ENCODE peak calls at places on chromosomes 3 and 15, in eight cellular contexts. One of them, this sample, is unnamed. For H3K4me1, the result is how much of the 10 kb centered on the place peaks cover.

GRCh38 chr3:24165583-24165982 is 220.5 kb downstream of the NR1D2 start:
- DNase-seq in neural progenitor cell: no peak
- DNase-seq in lung: no peak
- DNase-seq in astrocyte: no peak
- DNase-seq in K562: no peak
- DNase-seq in IMR-90: no peak
- DNase-seq in body of pancreas: no peak
- DNase-seq in suprapubic skin: no peak
- DNase-seq in this sample: no peak

GRCh38 chr3:50661321-50661837 is 13.3 kb upstream of the DOCK3 start:
- DNase-seq in lung: no peak
- DNase-seq in K562: no peak
- DNase-seq in IMR-90: no peak
- DNase-seq in astrocyte: no peak
- DNase-seq in suprapubic skin: no peak
- DNase-seq in body of pancreas: no peak
- DNase-seq in neural progenitor cell: no peak
- DNase-seq in this sample: no peak

GRCh38 chr3:40899286-40899712 is 300.0 kb upstream of the CTNNB1 start:
- DNase-seq in astrocyte: peak
- DNase-seq in neural progenitor cell: no peak
- DNase-seq in IMR-90: no peak
- DNase-seq in lung: no peak
- DNase-seq in body of pancreas: no peak
- DNase-seq in K562: no peak
- DNase-seq in suprapubic skin: no peak
- DNase-seq in this sample: no peak

GRCh38 chr15:31215490-31216209 is 111.0 kb upstream of the KLF13 start:
- DNase-seq in K562: peak
- DNase-seq in IMR-90: no peak
- DNase-seq in lung: peak
- DNase-seq in astrocyte: peak
- DNase-seq in body of pancreas: peak
- DNase-seq in suprapubic skin: peak
- DNase-seq in neural progenitor cell: peak
- DNase-seq in this sample: peak

GRCh38 chr15:77183066-77183465 is 112.2 kb upstream of the TSPAN3 start:
- DNase-seq in neural progenitor cell: no peak
- DNase-seq in suprapubic skin: no peak
- DNase-seq in K562: no peak
- DNase-seq in body of pancreas: no peak
- DNase-seq in lung: no peak
- DNase-seq in astrocyte: no peak
- DNase-seq in IMR-90: no peak
- DNase-seq in this sample: no peak

GRCh38 chr3:194287392-194287791 is 63.7 kb downstream of the CPN2 start:
- DNase-seq in neural progenitor cell: no peak
- DNase-seq in IMR-90: no peak
- DNase-seq in body of pancreas: no peak
- DNase-seq in astrocyte: no peak
- DNase-seq in suprapubic skin: peak
- DNase-seq in K562: peak
- DNase-seq in lung: no peak
- DNase-seq in this sample: no peak

GRCh38 chr3:114408763-114409162 is 114.9 kb downstream of the TIGIT start:
- DNase-seq in body of pancreas: no peak
- DNase-seq in neural progenitor cell: peak
- DNase-seq in lung: no peak
- DNase-seq in K562: no peak
- DNase-seq in astrocyte: peak
- DNase-seq in suprapubic skin: no peak
- DNase-seq in IMR-90: no peak
- DNase-seq in this sample: no peak

GRCh38 chr3:22609139-22609538 is 594.0 kb upstream of the UBE2E2 start:
- DNase-seq in suprapubic skin: no peak
- DNase-seq in IMR-90: no peak
- DNase-seq in lung: no peak
- DNase-seq in body of pancreas: no peak
- DNase-seq in neural progenitor cell: no peak
- DNase-seq in astrocyte: no peak
- DNase-seq in K562: no peak
- DNase-seq in this sample: no peak

GRCh38 chr15:60635507-60636352 is 156.8 kb upstream of the ICE2 start:
- DNase-seq in astrocyte: peak
- DNase-seq in neural progenitor cell: no peak
- DNase-seq in IMR-90: no peak
- DNase-seq in lung: no peak
- DNase-seq in suprapubic skin: no peak
- DNase-seq in K562: no peak
- DNase-seq in body of pancreas: no peak
- DNase-seq in this sample: no peak

GRCh38 chr15:82105458-82106205 is 59.8 kb upstream of the MEX3B start:
- DNase-seq in astrocyte: peak
- DNase-seq in lung: peak
- DNase-seq in K562: no peak
- DNase-seq in suprapubic skin: no peak
- DNase-seq in IMR-90: peak
- DNase-seq in neural progenitor cell: no peak
- DNase-seq in body of pancreas: peak
- DNase-seq in this sample: no peak

GRCh38 chr3:100463002-100463401 is 29.4 kb upstream of the TMEM45A start:
- DNase-seq in IMR-90: peak
- DNase-seq in body of pancreas: peak
- DNase-seq in K562: peak
- DNase-seq in astrocyte: peak
- DNase-seq in suprapubic skin: no peak
- DNase-seq in neural progenitor cell: peak
- DNase-seq in lung: no peak
- DNase-seq in this sample: no peak

GRCh38 chr3:189236352-189236751 is 64.6 kb downstream of the TPRG1 start:
- DNase-seq in suprapubic skin: no peak
- DNase-seq in astrocyte: no peak
- DNase-seq in IMR-90: no peak
- DNase-seq in lung: no peak
- DNase-seq in body of pancreas: no peak
- DNase-seq in neural progenitor cell: no peak
- DNase-seq in K562: no peak
- DNase-seq in this sample: no peak

GRCh38 chr3:160112996-160113395 is 112.2 kb upstream of the C3orf80 start:
- DNase-seq in lung: no peak
- DNase-seq in K562: no peak
- DNase-seq in neural progenitor cell: no peak
- DNase-seq in suprapubic skin: no peak
- DNase-seq in body of pancreas: no peak
- DNase-seq in astrocyte: no peak
- DNase-seq in IMR-90: no peak
- DNase-seq in this sample: no peak

GRCh38 chr3:64417816-64418215 is 192.6 kb upstream of the PRICKLE2 start:
- DNase-seq in K562: no peak
- DNase-seq in body of pancreas: no peak
- DNase-seq in lung: no peak
- DNase-seq in IMR-90: peak
- DNase-seq in suprapubic skin: no peak
- DNase-seq in neural progenitor cell: peak
- DNase-seq in astrocyte: peak
- DNase-seq in this sample: no peak

GRCh38 chr3:31692714-31693113 is 160.0 kb downstream of the STT3B start:
- DNase-seq in suprapubic skin: no peak
- DNase-seq in K562: no peak
- DNase-seq in astrocyte: no peak
- DNase-seq in lung: no peak
- DNase-seq in body of pancreas: no peak
- DNase-seq in IMR-90: no peak
- DNase-seq in neural progenitor cell: peak
- DNase-seq in this sample: no peak

GRCh38 chr3:176514297-176514696 is 683.0 kb downstream of the TBL1XR1 start:
- DNase-seq in neural progenitor cell: peak
- DNase-seq in IMR-90: peak
- DNase-seq in K562: peak
- DNase-seq in body of pancreas: no peak
- DNase-seq in suprapubic skin: no peak
- DNase-seq in astrocyte: peak
- DNase-seq in lung: no peak
- DNase-seq in this sample: no peak

GRCh38 chr3:24299801-24300626 is 194.6 kb downstream of the THRB start:
- DNase-seq in body of pancreas: no peak
- DNase-seq in lung: no peak
- DNase-seq in IMR-90: peak
- DNase-seq in neural progenitor cell: no peak
- DNase-seq in astrocyte: peak
- DNase-seq in K562: no peak
- DNase-seq in suprapubic skin: no peak
- DNase-seq in this sample: no peak

GRCh38 chr3:88000853-88001252 is 58.0 kb downstream of the CGGBP1 start:
- DNase-seq in neural progenitor cell: peak
- DNase-seq in astrocyte: no peak
- DNase-seq in IMR-90: no peak
- DNase-seq in body of pancreas: no peak
- DNase-seq in suprapubic skin: no peak
- DNase-seq in K562: no peak
- DNase-seq in lung: no peak
- DNase-seq in this sample: no peak

GRCh38 chr3:135867911-135868310 is 97.6 kb upstream of the PPP2R3A start:
- DNase-seq in astrocyte: no peak
- DNase-seq in IMR-90: no peak
- DNase-seq in suprapubic skin: no peak
- DNase-seq in neural progenitor cell: no peak
- DNase-seq in lung: no peak
- DNase-seq in body of pancreas: no peak
- DNase-seq in K562: no peak
- DNase-seq in this sample: no peak

GRCh38 chr3:135862361-135862760 is 103.2 kb upstream of the PPP2R3A start:
- DNase-seq in suprapubic skin: no peak
- DNase-seq in astrocyte: peak
- DNase-seq in K562: no peak
- DNase-seq in lung: no peak
- DNase-seq in IMR-90: no peak
- DNase-seq in neural progenitor cell: no peak
- DNase-seq in body of pancreas: no peak
- DNase-seq in this sample: no peak

GRCh38 chr3:135865554-135865953 is 100.0 kb upstream of the PPP2R3A start:
- DNase-seq in neural progenitor cell: no peak
- DNase-seq in lung: no peak
- DNase-seq in IMR-90: no peak
- DNase-seq in astrocyte: peak
- DNase-seq in K562: no peak
- DNase-seq in suprapubic skin: no peak
- DNase-seq in body of pancreas: no peak
- DNase-seq in this sample: no peak

GRCh38 chr3:135864060-135864459 is 101.5 kb upstream of the PPP2R3A start:
- DNase-seq in suprapubic skin: no peak
- DNase-seq in body of pancreas: no peak
- DNase-seq in K562: no peak
- DNase-seq in neural progenitor cell: no peak
- DNase-seq in astrocyte: no peak
- DNase-seq in IMR-90: no peak
- DNase-seq in lung: no peak
- DNase-seq in this sample: no peak

DNA sequence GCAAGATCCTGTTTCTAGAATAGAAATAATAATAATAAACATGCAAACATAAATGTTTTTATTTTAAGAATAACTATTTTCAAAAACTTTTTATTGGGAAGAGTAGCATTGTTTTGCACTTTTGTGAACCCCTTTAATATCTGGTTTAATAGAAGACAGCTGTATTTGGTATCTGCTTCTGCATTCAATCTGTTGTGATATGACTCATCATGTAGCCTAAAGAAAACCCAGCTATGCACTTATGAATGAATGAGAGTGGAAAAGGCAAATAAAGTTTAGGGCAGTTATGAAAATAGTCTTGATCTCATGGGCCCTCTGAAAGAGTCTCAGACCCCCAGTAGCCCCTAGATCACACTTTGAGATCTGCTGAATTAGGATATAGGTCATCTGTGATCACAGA is 100.4 kb upstream of the PPP2R3A start:
- DNase-seq in suprapubic skin: no peak
- DNase-seq in body of pancreas: no peak
- DNase-seq in neural progenitor cell: no peak
- DNase-seq in lung: no peak
- DNase-seq in K562: no peak
- DNase-seq in IMR-90: peak
- DNase-seq in astrocyte: peak
- DNase-seq in this sample: no peak
- H3K27ac ChIP-seq in suprapubic skin: no peak
- H3K27ac ChIP-seq in body of pancreas: no peak
- H3K27ac ChIP-seq in neural progenitor cell: no peak
- H3K27ac ChIP-seq in lung: no peak
- H3K27ac ChIP-seq in K562: no peak
- H3K27ac ChIP-seq in IMR-90: no peak
- H3K27ac ChIP-seq in astrocyte: no peak
- H3K27ac ChIP-seq in this sample: no peak

DNA sequence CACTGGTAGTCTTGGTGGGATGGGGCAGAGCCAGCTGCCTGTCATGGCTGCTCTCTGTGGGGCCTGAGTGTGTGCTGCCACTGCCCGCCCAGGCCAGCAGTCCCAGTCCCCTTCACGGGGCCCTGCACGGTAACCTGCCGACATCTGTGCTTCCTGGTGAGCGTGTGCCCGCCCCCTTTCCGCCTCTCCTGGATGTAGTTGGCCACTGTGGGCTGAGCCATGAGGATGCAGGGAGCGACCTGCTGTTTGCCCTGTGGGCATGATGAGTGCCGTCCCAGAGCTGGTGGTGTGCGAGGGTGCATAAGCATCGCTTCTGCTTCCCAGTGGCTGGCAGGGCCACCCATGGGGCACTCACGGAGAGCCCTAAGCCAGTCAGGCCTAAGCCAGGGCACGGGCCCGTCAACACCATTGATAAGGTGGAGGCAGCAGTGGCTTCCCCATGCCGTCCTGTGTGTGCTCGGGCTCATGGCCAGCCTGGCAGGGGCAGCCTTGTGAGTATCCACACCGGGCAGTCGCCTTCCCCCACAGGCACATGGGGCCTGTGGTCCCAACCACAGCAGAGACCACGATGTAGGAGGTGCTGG is 14.6 kb downstream of the PLXNA1 start:
- DNase-seq in lung: no peak
- DNase-seq in neural progenitor cell: no peak
- DNase-seq in K562: no peak
- DNase-seq in suprapubic skin: no peak
- DNase-seq in astrocyte: no peak
- DNase-seq in IMR-90: no peak
- DNase-seq in body of pancreas: no peak
- DNase-seq in this sample: no peak
- H3K4me1 ChIP-seq in lung: under half
- H3K4me1 ChIP-seq in neural progenitor cell: under half
- H3K4me1 ChIP-seq in K562: under half
- H3K4me1 ChIP-seq in suprapubic skin: half or more
- H3K4me1 ChIP-seq in astrocyte: under half
- H3K4me1 ChIP-seq in IMR-90: under half
- H3K4me1 ChIP-seq in body of pancreas: under half
- H3K4me1 ChIP-seq in this sample: half or more

GRCh38 chr3:56302417-56302816 is 165.8 kb downstream of the ERC2 start:
- DNase-seq in K562: no peak
- DNase-seq in astrocyte: no peak
- DNase-seq in neural progenitor cell: peak
- DNase-seq in lung: no peak
- DNase-seq in IMR-90: no peak
- DNase-seq in suprapubic skin: no peak
- DNase-seq in body of pancreas: no peak
- DNase-seq in this sample: no peak
- TF ChIP-seq CTCF in K562: peak
- TF ChIP-seq CTCF in astrocyte: no peak
- TF ChIP-seq CTCF in neural progenitor cell: peak
- TF ChIP-seq CTCF in lung: no peak
- TF ChIP-seq CTCF in IMR-90: peak
- TF ChIP-seq CTCF in suprapubic skin: no peak
- TF ChIP-seq CTCF in body of pancreas: no peak
- TF ChIP-seq CTCF in this sample: no peak

GRCh38 chr15:65377105-65377975 is 462 bp downstream of the IGDCC3 start:
- DNase-seq in lung: no peak
- DNase-seq in suprapubic skin: no peak
- DNase-seq in body of pancreas: no peak
- DNase-seq in astrocyte: peak
- DNase-seq in K562: no peak
- DNase-seq in IMR-90: no peak
- DNase-seq in neural progenitor cell: peak
- DNase-seq in this sample: no peak
- H3K27ac ChIP-seq in lung: no peak
- H3K27ac ChIP-seq in suprapubic skin: no peak
- H3K27ac ChIP-seq in body of pancreas: no peak
- H3K27ac ChIP-seq in astrocyte: no peak
- H3K27ac ChIP-seq in K562: no peak
- H3K27ac ChIP-seq in IMR-90: no peak
- H3K27ac ChIP-seq in neural progenitor cell: peak
- H3K27ac ChIP-seq in this sample: no peak

This sample was measured in tibial nerve.